ENCODE peak calls at places on chromosomes 12 and 14, in four cellular contexts. One of them, this sample, is unnamed.

GRCh38 chr12:88969127-88969526 is 383.2 kb downstream of the DUSP6 start:
- DNase-seq in HepG2: no peak
- DNase-seq in astrocyte: no peak
- DNase-seq in IMR-90: no peak
- DNase-seq in this sample: no peak

GRCh38 chr14:99261916-99262787 is 9.8 kb downstream of the BCL11B start:
- DNase-seq in IMR-90: no peak
- DNase-seq in HepG2: no peak
- DNase-seq in astrocyte: no peak
- DNase-seq in this sample: no peak

GRCh38 chr14:74562515-74563232 is 49.4 kb downstream of the LTBP2 start:
- DNase-seq in astrocyte: no peak
- DNase-seq in HepG2: peak; percentile 40
- DNase-seq in IMR-90: peak; percentile 36
- DNase-seq in this sample: peak; percentile 17

GRCh38 chr12:14936224-14936861 is 2.0 kb downstream of the ERP27 start:
- DNase-seq in HepG2: no peak
- DNase-seq in IMR-90: no peak
- DNase-seq in astrocyte: no peak
- DNase-seq in this sample: no peak

GRCh38 chr14:61300754-61301153 is 19.6 kb upstream of the TMEM30B start:
- DNase-seq in HepG2: no peak
- DNase-seq in astrocyte: no peak
- DNase-seq in IMR-90: no peak
- DNase-seq in this sample: no peak

GRCh38 chr12:91636721-91637120 is 454.1 kb upstream of the DCN start:
- DNase-seq in IMR-90: no peak
- DNase-seq in HepG2: no peak
- DNase-seq in astrocyte: no peak
- DNase-seq in this sample: no peak

GRCh38 chr12:46389130-46389616 is 16.6 kb upstream of the SLC38A2 start:
- DNase-seq in astrocyte: peak; percentile 99
- DNase-seq in HepG2: no peak
- DNase-seq in IMR-90: peak; percentile 87
- DNase-seq in this sample: peak; percentile 85

GRCh38 chr12:121441555-121441954 is 41.6 kb downstream of the RNF34 start:
- DNase-seq in HepG2: peak; percentile 28
- DNase-seq in astrocyte: no peak
- DNase-seq in IMR-90: no peak
- DNase-seq in this sample: no peak

GRCh38 chr14:68730811-68731425 is 61.9 kb downstream of the ZFP36L1 start:
- DNase-seq in HepG2: no peak
- DNase-seq in astrocyte: no peak
- DNase-seq in IMR-90: no peak
- DNase-seq in this sample: no peak

GRCh38 chr12:49059385-49060232 is 985 bp downstream of the KMT2D start:
- DNase-seq in HepG2: no peak
- DNase-seq in IMR-90: no peak
- DNase-seq in astrocyte: peak; percentile 7
- DNase-seq in this sample: peak; percentile 66

GRCh38 chr12:42846782-42847181 is 257.2 kb upstream of the PRICKLE1 start:
- DNase-seq in IMR-90: peak; percentile 26
- DNase-seq in astrocyte: no peak
- DNase-seq in HepG2: no peak
- DNase-seq in this sample: peak; percentile 46

GRCh38 chr14:51828017-51828797 is 32.2 kb upstream of the GNG2 start:
- DNase-seq in IMR-90: peak; percentile 62
- DNase-seq in HepG2: no peak
- DNase-seq in astrocyte: peak; percentile 64
- DNase-seq in this sample: peak; percentile 50

GRCh38 chr12:15899282-15899870 is 11.8 kb upstream of the DERA start:
- DNase-seq in astrocyte: no peak
- DNase-seq in HepG2: peak; percentile 30
- DNase-seq in IMR-90: no peak
- DNase-seq in this sample: peak; percentile 71

GRCh38 chr12:129790331-129790730 is 113.5 kb downstream of the TMEM132D start:
- DNase-seq in HepG2: no peak
- DNase-seq in astrocyte: no peak
- DNase-seq in IMR-90: no peak
- DNase-seq in this sample: no peak

GRCh38 chr14:66074546-66074945 is 411.6 kb upstream of the CCDC196 start:
- DNase-seq in astrocyte: no peak
- DNase-seq in IMR-90: no peak
- DNase-seq in HepG2: no peak
- DNase-seq in this sample: no peak

GRCh38 chr12:114291389-114292075 is 114.4 kb downstream of the TBX5 start:
- DNase-seq in astrocyte: no peak
- DNase-seq in HepG2: no peak
- DNase-seq in IMR-90: no peak
- DNase-seq in this sample: no peak

GRCh38 chr12:89542912-89543592 is 17.2 kb upstream of the POC1B start:
- DNase-seq in IMR-90: peak; percentile 83
- DNase-seq in HepG2: peak; percentile 73
- DNase-seq in astrocyte: peak; percentile 54
- DNase-seq in this sample: peak; percentile 92

GRCh38 chr12:51192284-51192671 is 19.3 kb upstream of the TFCP2 start:
- DNase-seq in IMR-90: no peak
- DNase-seq in HepG2: no peak
- DNase-seq in astrocyte: no peak
- DNase-seq in this sample: no peak

GRCh38 chr14:89176090-89176757 is 240.8 kb downstream of the FOXN3 start:
- DNase-seq in astrocyte: no peak
- DNase-seq in IMR-90: no peak
- DNase-seq in HepG2: no peak
- DNase-seq in this sample: no peak

GRCh38 chr12:76688001-76688400 is 75.9 kb upstream of the ZDHHC17 start:
- DNase-seq in IMR-90: peak; percentile 51
- DNase-seq in HepG2: no peak
- DNase-seq in astrocyte: peak; percentile 49
- DNase-seq in this sample: peak; percentile 82

GRCh38 chr12:111455448-111456320 is 50.0 kb downstream of the SH2B3 start:
- DNase-seq in IMR-90: peak; percentile 81
- DNase-seq in astrocyte: peak; percentile 61
- DNase-seq in HepG2: no peak
- DNase-seq in this sample: peak; percentile 36

GRCh38 chr14:64253672-64254071 is 40.5 kb downstream of the ESR2 start:
- DNase-seq in HepG2: no peak
- DNase-seq in IMR-90: peak; percentile 92
- DNase-seq in astrocyte: peak; percentile 57
- DNase-seq in this sample: peak; percentile 18

GRCh38 chr14:61567838-61568571 is 127.3 kb upstream of the HIF1A start:
- DNase-seq in astrocyte: no peak
- DNase-seq in HepG2: no peak
- DNase-seq in IMR-90: no peak
- DNase-seq in this sample: no peak

GRCh38 chr12:116717466-116718457 is 20.1 kb downstream of the SPRING1 start:
- DNase-seq in astrocyte: peak; percentile 71
- DNase-seq in HepG2: no peak
- DNase-seq in IMR-90: peak; percentile 56
- DNase-seq in this sample: no peak

GRCh38 chr14:105917933-105918436 is 391.6 kb downstream of the TMEM121 start:
- DNase-seq in HepG2: no peak
- DNase-seq in astrocyte: no peak
- DNase-seq in IMR-90: no peak
- DNase-seq in this sample: no peak

GRCh38 chr14:100333311-100333710 is 10.2 kb downstream of the SLC25A47 start:
- DNase-seq in IMR-90: no peak
- DNase-seq in HepG2: no peak
- DNase-seq in astrocyte: no peak
- DNase-seq in this sample: no peak

GRCh38 chr12:99620159-99620479 is 27.4 kb upstream of the GARIN6 start:
- DNase-seq in HepG2: no peak
- DNase-seq in astrocyte: no peak
- DNase-seq in IMR-90: no peak
- DNase-seq in this sample: no peak

GRCh38 chr14:67574156-67574555 is 25.9 kb downstream of the PIGH start:
- DNase-seq in IMR-90: no peak
- DNase-seq in HepG2: no peak
- DNase-seq in astrocyte: no peak
- DNase-seq in this sample: no peak

GRCh38 chr12:67630373-67631088 is 18.0 kb upstream of the DYRK2 start:
- DNase-seq in IMR-90: no peak
- DNase-seq in astrocyte: no peak
- DNase-seq in HepG2: peak; percentile 10
- DNase-seq in this sample: no peak

GRCh38 chr12:64450711-64451486 is 1.0 kb upstream of the TBK1 start:
- DNase-seq in HepG2: peak; percentile 27
- DNase-seq in astrocyte: peak; percentile 3
- DNase-seq in IMR-90: peak; percentile 19
- DNase-seq in this sample: peak; percentile 37

GRCh38 chr12:53757095-53757770 is 5.5 kb upstream of the CISTR start:
- DNase-seq in HepG2: peak; percentile 44
- DNase-seq in IMR-90: peak; percentile 55
- DNase-seq in astrocyte: peak; percentile 14
- DNase-seq in this sample: peak; percentile 52

GRCh38 chr12:93990832-93991748 is 157.3 kb upstream of the PLXNC1 start:
- DNase-seq in HepG2: peak; percentile 45
- DNase-seq in astrocyte: peak; percentile 47
- DNase-seq in IMR-90: peak; percentile 52
- DNase-seq in this sample: no peak

GRCh38 chr14:72736348-72736747 is 157.6 kb downstream of the DPF3 start:
- DNase-seq in IMR-90: peak; percentile 83
- DNase-seq in HepG2: peak; percentile 46
- DNase-seq in astrocyte: peak; percentile 91
- DNase-seq in this sample: peak; percentile 42

GRCh38 chr14:99749763-99750715 is 43.2 kb upstream of the EML1 start:
- DNase-seq in astrocyte: no peak
- DNase-seq in HepG2: no peak
- DNase-seq in IMR-90: no peak
- DNase-seq in this sample: no peak

GRCh38 chr12:124921200-124922008 is 7.0 kb upstream of the UBC start:
- DNase-seq in IMR-90: peak; percentile 66
- DNase-seq in astrocyte: peak; percentile 41
- DNase-seq in HepG2: peak; percentile 65
- DNase-seq in this sample: peak; percentile 78

GRCh38 chr14:105426416-105427130 is 6.9 kb downstream of the MTA1 start:
- DNase-seq in IMR-90: no peak
- DNase-seq in astrocyte: no peak
- DNase-seq in HepG2: no peak
- DNase-seq in this sample: no peak

GRCh38 chr12:110135012-110135411 is 10.9 kb downstream of the IFT81 start:
- DNase-seq in IMR-90: peak; percentile 95
- DNase-seq in astrocyte: peak; percentile 57
- DNase-seq in HepG2: no peak
- DNase-seq in this sample: peak; percentile 64

GRCh38 chr12:94327819-94328218 is 131.8 kb downstream of the CEP83 start:
- DNase-seq in HepG2: no peak
- DNase-seq in IMR-90: no peak
- DNase-seq in astrocyte: peak; percentile 6
- DNase-seq in this sample: peak; percentile 28

GRCh38 chr14:75634848-75635247 is 25.8 kb downstream of the ERG28 start:
- DNase-seq in HepG2: no peak
- DNase-seq in IMR-90: no peak
- DNase-seq in astrocyte: no peak
- DNase-seq in this sample: no peak
- H3K4me3 ChIP-seq in HepG2: no peak overlapping the region
- H3K4me3 ChIP-seq in IMR-90: no peak overlapping the region
- H3K4me3 ChIP-seq in astrocyte: no peak overlapping the region
- H3K4me3 ChIP-seq in this sample: no peak overlapping the region

GRCh38 chr12:252634-253033 is 10.0 kb downstream of the SLC6A13 start:
- DNase-seq in IMR-90: no peak
- DNase-seq in HepG2: peak; percentile 18
- DNase-seq in astrocyte: no peak
- DNase-seq in this sample: no peak
- H3K4me1 ChIP-seq in IMR-90: no peaks in the 10 kb centered on the region
- H3K4me1 ChIP-seq in HepG2: peaks cover 42% of the 10 kb centered on the region
- H3K4me1 ChIP-seq in astrocyte: no peaks in the 10 kb centered on the region
- H3K4me1 ChIP-seq in this sample: no peaks in the 10 kb centered on the region

GRCh38 chr12:25705256-25705655 is 152.2 kb upstream of the LMNTD1 start:
- DNase-seq in HepG2: no peak
- DNase-seq in IMR-90: no peak
- DNase-seq in astrocyte: no peak
- DNase-seq in this sample: no peak

GRCh38 chr12:25710149-25710548 is 157.1 kb upstream of the LMNTD1 start:
- DNase-seq in IMR-90: no peak
- DNase-seq in HepG2: no peak
- DNase-seq in astrocyte: no peak
- DNase-seq in this sample: no peak

GRCh38 chr12:25712169-25712568 is 159.1 kb upstream of the LMNTD1 start:
- DNase-seq in HepG2: no peak
- DNase-seq in IMR-90: no peak
- DNase-seq in astrocyte: no peak
- DNase-seq in this sample: no peak

GRCh38 chr12:25707056-25707455 is 154.0 kb upstream of the LMNTD1 start:
- DNase-seq in astrocyte: no peak
- DNase-seq in IMR-90: no peak
- DNase-seq in HepG2: no peak
- DNase-seq in this sample: no peak

DNA sequence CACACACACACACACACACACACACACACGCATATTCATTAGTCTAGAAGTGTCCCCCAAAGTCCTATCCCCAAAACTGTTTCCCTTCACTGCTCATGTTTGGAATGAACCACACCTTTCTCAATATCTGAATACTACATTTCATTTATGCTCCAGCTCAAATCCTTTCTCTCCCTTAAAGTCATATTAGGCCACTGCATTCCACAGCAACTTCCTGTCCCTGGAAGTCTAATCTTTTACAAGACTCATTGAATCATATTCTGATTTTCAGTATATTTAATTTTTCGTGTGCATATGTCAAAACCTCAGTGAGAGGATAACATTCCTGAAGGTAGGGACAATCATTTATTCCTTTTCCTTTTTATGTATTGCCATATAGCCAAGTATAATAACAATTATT is 155.6 kb upstream of the LMNTD1 start:
- DNase-seq in HepG2: no peak
- DNase-seq in IMR-90: no peak
- DNase-seq in astrocyte: no peak
- DNase-seq in this sample: no peak
- H3K9ac ChIP-seq in HepG2: no peak overlapping the region
- H3K9ac ChIP-seq in IMR-90: no peak overlapping the region
- H3K9ac ChIP-seq in astrocyte: no peak overlapping the region
- H3K9ac ChIP-seq in this sample: no peak overlapping the region

GRCh38 chr12:40236357-40236850 is 11.6 kb downstream of the LRRK2 start:
- DNase-seq in IMR-90: no peak
- DNase-seq in astrocyte: no peak
- DNase-seq in HepG2: no peak
- DNase-seq in this sample: no peak

GRCh38 chr12:40228727-40229126 is 3.9 kb downstream of the LRRK2 start:
- DNase-seq in IMR-90: no peak
- DNase-seq in HepG2: no peak
- DNase-seq in astrocyte: no peak
- DNase-seq in this sample: no peak

GRCh38 chr12:40229690-40230651 is 5.2 kb downstream of the LRRK2 start:
- DNase-seq in IMR-90: no peak
- DNase-seq in HepG2: no peak
- DNase-seq in astrocyte: no peak
- DNase-seq in this sample: no peak

GRCh38 chr12:40233741-40234367 is 9.1 kb downstream of the LRRK2 start:
- DNase-seq in HepG2: no peak
- DNase-seq in astrocyte: no peak
- DNase-seq in IMR-90: no peak
- DNase-seq in this sample: no peak

GRCh38 chr12:40232602-40233001 is 7.8 kb downstream of the LRRK2 start:
- DNase-seq in HepG2: no peak
- DNase-seq in IMR-90: no peak
- DNase-seq in astrocyte: no peak
- DNase-seq in this sample: no peak
- H3K4me3 ChIP-seq in HepG2: no peak overlapping the region
- H3K4me3 ChIP-seq in IMR-90: no peak overlapping the region
- H3K4me3 ChIP-seq in astrocyte: no peak overlapping the region
- H3K4me3 ChIP-seq in this sample: no peak overlapping the region

GRCh38 chr14:60249321-60250251 is 565 bp downstream of the PPM1A start:
- DNase-seq in HepG2: peak; percentile 58
- DNase-seq in IMR-90: peak; percentile 54
- DNase-seq in astrocyte: peak; percentile 34
- DNase-seq in this sample: peak; percentile 85
- H3K4me1 ChIP-seq in HepG2: peaks cover 55% of the 10 kb centered on the region
- H3K4me1 ChIP-seq in IMR-90: peaks cover 4% of the 10 kb centered on the region
- H3K4me1 ChIP-seq in astrocyte: peaks cover 11% of the 10 kb centered on the region
- H3K4me1 ChIP-seq in this sample: peaks cover 33% of the 10 kb centered on the region